ENCODE peak calls at places on chromosomes 11 and 22, in nine cellular contexts. J, L, Q, T, G, P, C, R and E are unnamed samples.

GRCh38 chr22:42192547-42192946 is 61.9 kb upstream of the CYP2D6 start:
- DNase-seq in J (no peak), L (no peak), Q (no peak), T (no peak), G (no peak), P (no peak), C (no peak), R (no peak), E (no peak)

GRCh38 chr22:33922268-33922667 is 2.0 kb upstream of the LARGE1 start:
- DNase-seq in J (peak; percentile 60), L (no peak), Q (peak; percentile 90), T (peak; percentile 63), G (peak; percentile 29), P (peak; percentile 40), C (peak; percentile 37), R (no peak), E (no peak)

GRCh38 chr11:87212891-87213290 is 175.2 kb downstream of the TMEM135 start:
- DNase-seq in J (no peak), L (no peak), Q (no peak), T (no peak), G (no peak), P (no peak), C (no peak), R (no peak), E (no peak)

GRCh38 chr22:43308451-43309235 is 34.5 kb downstream of the SCUBE1 start:
- DNase-seq in J (peak; percentile 49), L (no peak), Q (peak; percentile 55), T (no peak), G (no peak), P (no peak), C (no peak), R (no peak), E (no peak)

GRCh38 chr11:109423114-109423859 is 1.3 kb downstream of the C11orf87 start:
- DNase-seq in J (peak; percentile 46), L (no peak), Q (peak; percentile 54), T (peak; percentile 76), G (no peak), P (peak; percentile 42), C (peak; percentile 21), R (peak; percentile 62), E (no peak)

GRCh38 chr11:10866893-10867331 is 9.1 kb upstream of the ZBED5 start:
- DNase-seq in J (no peak), L (no peak), Q (no peak), T (no peak), G (no peak), P (peak; percentile 69), C (peak; percentile 58), R (no peak), E (peak; percentile 64)

GRCh38 chr11:46640034-46640788 is 22.9 kb downstream of the ATG13 start:
- DNase-seq in J (no peak), L (no peak), Q (no peak), T (no peak), G (no peak), P (no peak), C (no peak), R (no peak), E (no peak)

GRCh38 chr11:44456544-44457270 is 108.8 kb upstream of the CD82 start:
- DNase-seq in J (no peak), L (peak; percentile 37), Q (peak; percentile 25), T (no peak), G (peak; percentile 52), P (no peak), C (no peak), R (no peak), E (no peak)

GRCh38 chr11:74522776-74523175 is 29.3 kb upstream of the LIPT2 start:
- DNase-seq in J (no peak), L (no peak), Q (no peak), T (no peak), G (no peak), P (no peak), C (no peak), R (no peak), E (no peak)

GRCh38 chr22:46070722-46071450 is 79.4 kb upstream of the PPARA start:
- DNase-seq in J (peak; percentile 88), L (no peak), Q (peak; percentile 73), T (peak; percentile 87), G (peak; percentile 83), P (peak; percentile 76), C (peak; percentile 43), R (peak; percentile 89), E (peak; percentile 72)

GRCh38 chr22:17888855-17889254 is 114.6 kb upstream of the BID start:
- DNase-seq in J (no peak), L (no peak), Q (peak; percentile 69), T (no peak), G (no peak), P (peak; percentile 50), C (peak; percentile 15), R (no peak), E (peak; percentile 16)

GRCh38 chr11:119262668-119263351 is 54.1 kb downstream of the MCAM start:
- DNase-seq in J (no peak), L (no peak), Q (no peak), T (no peak), G (no peak), P (peak; percentile 35), C (peak; percentile 74), R (no peak), E (peak; percentile 31)

GRCh38 chr11:72443016-72443415 is 8.7 kb upstream of the CLPB start:
- DNase-seq in J (no peak), L (no peak), Q (no peak), T (no peak), G (no peak), P (peak; percentile 48), C (peak; percentile 61), R (no peak), E (peak; percentile 61)

GRCh38 chr11:113198907-113199660 is 115.3 kb upstream of the TTC12 start:
- DNase-seq in J (no peak), L (no peak), Q (no peak), T (no peak), G (no peak), P (no peak), C (no peak), R (no peak), E (no peak)

GRCh38 chr11:122656073-122656630 is 630 bp downstream of the UBASH3B start:
- DNase-seq in J (peak; percentile 67), L (no peak), Q (peak; percentile 82), T (peak; percentile 82), G (peak; percentile 59), P (peak; percentile 63), C (peak; percentile 57), R (peak; percentile 82), E (peak; percentile 59)

GRCh38 chr11:122656631-122657101 is 1.1 kb downstream of the UBASH3B start:
- DNase-seq in J (peak; percentile 66), L (no peak), Q (peak; percentile 70), T (peak; percentile 77), G (peak; percentile 48), P (no peak), C (peak; percentile 47), R (peak; percentile 71), E (no peak)

GRCh38 chr11:122652495-122652894 is 3.0 kb upstream of the UBASH3B start:
- DNase-seq in J (no peak), L (no peak), Q (no peak), T (no peak), G (no peak), P (no peak), C (no peak), R (no peak), E (no peak)

GRCh38 chr11:122653911-122654310 is 1.6 kb upstream of the UBASH3B start:
- DNase-seq in J (no peak), L (no peak), Q (no peak), T (no peak), G (no peak), P (peak; percentile 76), C (peak; percentile 49), R (no peak), E (no peak)

DNA sequence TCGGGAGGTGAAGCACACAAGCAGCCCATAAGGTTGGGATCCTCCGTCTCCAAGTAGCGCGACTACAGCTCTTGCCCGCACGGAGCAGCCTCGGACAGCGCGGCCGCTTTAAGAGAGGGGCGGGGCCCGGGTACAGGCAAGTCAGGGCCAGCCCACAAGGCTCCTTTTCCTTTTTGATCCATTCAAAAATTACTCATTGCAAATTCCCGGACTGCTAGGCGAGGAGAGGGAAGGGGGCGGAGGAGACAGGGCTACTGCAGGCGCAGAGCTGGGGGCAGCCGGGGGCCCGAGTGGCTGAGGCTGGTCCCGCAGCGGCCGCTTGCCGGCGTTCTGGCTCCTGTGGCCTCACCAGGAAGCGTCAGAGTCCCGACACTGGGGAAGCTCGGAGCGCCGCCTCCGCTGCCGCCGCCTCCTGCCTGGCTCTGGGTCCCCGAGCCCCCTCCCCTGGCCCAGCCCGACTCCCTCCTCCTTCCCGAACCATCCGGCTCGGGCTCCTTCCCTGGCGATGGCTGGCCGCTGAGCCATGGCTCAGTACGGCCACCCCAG is at the start of gene UBASH3B:
- DNase-seq in J (peak; percentile 83), L (peak; percentile 71), Q (peak; percentile 89), T (peak; percentile 90), G (peak; percentile 84), P (peak; percentile 86), C (peak; percentile 88), R (peak; percentile 89), E (peak; percentile 82)
- TF ChIP-seq CTCF in J (peak; percentile 12), L (no peak), Q (peak; percentile 11), T (no peak), G (no peak), P (no peak), C (no peak), R (peak; percentile 14), E (peak; percentile 22)

DNA sequence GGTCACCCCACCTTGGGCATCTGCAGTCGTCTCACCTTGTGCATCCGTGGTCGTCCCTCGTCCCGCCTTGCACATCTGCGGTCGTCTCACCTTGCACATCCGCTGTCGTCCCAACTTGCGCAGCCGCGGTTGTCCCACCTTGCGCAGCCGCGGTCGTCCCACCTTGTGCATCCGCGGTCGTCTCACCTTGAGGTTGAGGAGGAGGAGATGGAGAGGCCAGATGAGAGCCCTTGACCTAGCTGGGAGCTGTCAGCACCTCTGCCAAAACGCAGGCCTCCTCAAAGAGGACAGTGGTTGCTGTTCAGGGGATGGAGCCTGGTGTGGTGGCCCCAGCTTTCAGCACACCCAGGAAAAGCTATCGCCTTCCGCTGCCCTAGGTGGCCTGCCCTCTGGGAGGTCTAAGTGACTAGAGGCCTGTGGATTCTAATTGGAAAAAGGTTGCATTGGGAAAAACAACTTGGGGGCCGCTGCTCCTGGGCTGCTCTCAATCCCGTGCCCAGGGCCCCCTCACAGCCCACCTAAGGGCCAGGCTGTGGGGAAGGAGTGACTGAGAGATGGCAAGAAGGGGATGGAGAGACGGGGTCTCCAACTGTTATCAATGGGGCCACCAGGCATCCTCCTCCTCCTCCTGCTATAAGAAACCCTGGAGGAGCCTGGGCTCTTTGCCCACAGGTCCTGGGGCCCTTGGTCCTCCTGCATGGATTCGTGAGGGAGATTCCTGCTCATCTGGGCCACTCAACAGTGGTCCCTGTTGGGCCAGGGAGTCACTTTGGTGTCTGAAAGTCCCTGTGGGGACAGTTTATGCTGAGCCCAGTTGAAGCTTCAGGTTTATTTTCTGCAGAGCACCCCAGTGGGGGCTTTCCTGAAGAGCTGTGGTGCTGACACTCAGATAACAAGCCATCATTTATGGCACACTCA is 90.9 kb downstream of the MYEOV start:
- DNase-seq in J (no peak), L (no peak), Q (no peak), T (no peak), G (no peak), P (no peak), C (no peak), R (no peak), E (no peak)
- H3K4me3 ChIP-seq in J (no peak overlapping the region), L (no peak overlapping the region), Q (no peak overlapping the region), T (no peak overlapping the region), G (no peak overlapping the region), P (no peak overlapping the region), C (no peak overlapping the region), R (no peak overlapping the region), E (no peak overlapping the region)

GRCh38 chr11:68016161-68016903 is 6.2 kb downstream of the ALDH3B1 start:
- DNase-seq in J (no peak), L (no peak), Q (no peak), T (peak; percentile 53), G (no peak), P (no peak), C (no peak), R (peak; percentile 59), E (no peak)
- TF ChIP-seq CTCF in J (no peak), L (no peak), Q (no peak), T (no peak), G (no peak), P (no peak), C (no peak), R (no peak), E (no peak)

GRCh38 chr11:116791002-116791812 is 472 bp downstream of the APOA5 start:
- DNase-seq in J (peak; percentile 88), L (peak; percentile 35), Q (peak; percentile 87), T (peak; percentile 93), G (peak; percentile 83), P (peak; percentile 77), C (peak; percentile 77), R (peak; percentile 90), E (peak; percentile 59)
- H3K4me3 ChIP-seq in J (peak overlapping the region; percentile 38), L (no peak overlapping the region), Q (no peak overlapping the region), T (no peak overlapping the region), G (no peak overlapping the region), P (no peak overlapping the region), C (no peak overlapping the region), R (no peak overlapping the region), E (no peak overlapping the region)